ENCODE peak calls at places on chromosomes 3 and 15, in seven cellular contexts. A is Ammon's horn; S is cardiac muscle cell; U is NCI-H1092; I is GM13977; E is activated naive CD4-positive, alpha-beta T cell; F is GM20000. N is an unnamed sample.

GRCh38 chr15:29045717-29046116 is 159.9 kb downstream of the APBA2 start:
- DNase-seq in F (no peak), A (peak; percentile 66), I (no peak), S (peak; percentile 20), U (no peak), E (no peak), N (no peak)

GRCh38 chr3:27844052-27844675 is 122.0 kb upstream of the EOMES start:
- DNase-seq in S (no peak), A (no peak), F (no peak), U (no peak), E (no peak), I (no peak), N (no peak)

GRCh38 chr3:126465928-126466564 is 9.6 kb downstream of the ZXDC start:
- DNase-seq in I (no peak), F (no peak), S (no peak), E (no peak), A (peak; percentile 42), U (no peak), N (no peak)

GRCh38 chr15:49406352-49407118 is 16.5 kb upstream of the FGF7 start:
- DNase-seq in U (no peak), S (no peak), E (no peak), I (no peak), F (no peak), A (no peak), N (no peak)

GRCh38 chr3:122918576-122919290 is 108.8 kb downstream of the SEMA5B start:
- DNase-seq in I (no peak), U (no peak), E (no peak), S (peak; percentile 35), F (no peak), A (no peak), N (no peak)

GRCh38 chr15:98954411-98954810 is 53.2 kb downstream of the PGPEP1L start:
- DNase-seq in E (no peak), A (peak; percentile 90), U (peak; percentile 14), S (peak; percentile 51), F (no peak), I (no peak), N (no peak)

GRCh38 chr3:119350114-119350513 is 55.9 kb downstream of the ARHGAP31 start:
- DNase-seq in A (no peak), S (peak; percentile 53), U (no peak), I (no peak), E (no peak), F (no peak), N (no peak)

GRCh38 chr3:129424185-129424841 is 4.1 kb downstream of the EFCAB12 start:
- DNase-seq in E (no peak), I (peak; percentile 53), F (peak; percentile 54), U (no peak), S (peak; percentile 60), A (no peak), N (no peak)

GRCh38 chr3:183178833-183179549 is 16.5 kb upstream of the LAMP3 start:
- DNase-seq in S (peak; percentile 48), U (no peak), I (peak; percentile 73), A (peak; percentile 35), F (peak; percentile 72), E (peak; percentile 6), N (no peak)

N was measured in mesothelial cell of epicardium.